ENCODE peak calls at places on chromosomes 3 and 15, in seven cellular contexts. J is neural progenitor cell, Z is PC-3, F is fibroblast of lung, V is mammary epithelial cell, K is DND-41, T is hepatocyte. G is an unnamed sample.

GRCh38 chr15:40333922-40334492 is 6.7 kb downstream of the CCDC9B start:
- DNase-seq in V (no peak), Z (no peak), K (peak), F (peak), T (peak), J (no peak), G (peak)

GRCh38 chr3:16516695-16517481 is 3.4 kb upstream of the RFTN1 start:
- DNase-seq in F (peak), J (peak), K (peak), T (peak), Z (peak), V (peak), G (peak)

GRCh38 chr15:38021259-38021658 is 86.8 kb downstream of the TMCO5A start:
- DNase-seq in K (no peak), V (no peak), J (no peak), F (no peak), T (no peak), Z (no peak), G (no peak)

GRCh38 chr3:98613616-98614015 is 20.2 kb upstream of the CPOX start:
- DNase-seq in J (no peak), T (no peak), V (no peak), F (no peak), Z (no peak), K (no peak), G (no peak)

GRCh38 chr3:12380408-12380795 is 91.5 kb downstream of the PPARG start:
- DNase-seq in F (no peak), K (no peak), T (no peak), J (no peak), Z (no peak), V (no peak), G (no peak)

GRCh38 chr15:23038741-23039150 is 623 bp downstream of the TUBGCP5 start:
- DNase-seq in K (no peak), T (peak), J (no peak), F (peak), V (peak), Z (peak), G (peak)

GRCh38 chr3:16937421-16937820 is 52.7 kb downstream of the PLCL2 start:
- DNase-seq in F (no peak), K (no peak), J (no peak), T (no peak), V (no peak), Z (no peak), G (no peak)

GRCh38 chr3:41961061-41961749 is 698 bp downstream of the ULK4 start:
- DNase-seq in Z (peak), T (peak), F (peak), V (peak), J (peak), K (peak), G (peak)

GRCh38 chr3:24818055-24818454 is 323.4 kb upstream of the THRB start:
- DNase-seq in F (no peak), K (no peak), J (no peak), Z (no peak), T (no peak), V (no peak), G (no peak)

GRCh38 chr3:52523386-52524257 is 10.0 kb downstream of the NT5DC2 start:
- DNase-seq in F (no peak), Z (no peak), T (no peak), J (no peak), V (no peak), K (no peak), G (no peak)

GRCh38 chr3:110413291-110413690 is 658.3 kb upstream of the NECTIN3 start:
- DNase-seq in F (no peak), K (no peak), J (no peak), V (no peak), Z (no peak), T (no peak), G (no peak)

GRCh38 chr3:111846717-111847116 is 12.3 kb upstream of the PHLDB2 start:
- DNase-seq in K (no peak), V (peak), F (peak), Z (peak), T (no peak), J (no peak), G (peak)

GRCh38 chr15:31098953-31099740 is 2.4 kb downstream of the TRPM1 start:
- DNase-seq in K (no peak), V (no peak), Z (peak), T (no peak), F (no peak), J (no peak), G (peak)

GRCh38 chr15:57156210-57156887 is 220.0 kb upstream of the CGNL1 start:
- DNase-seq in T (no peak), Z (no peak), K (no peak), V (no peak), F (no peak), J (no peak), G (no peak)

GRCh38 chr3:114409291-114409690 is 115.5 kb downstream of the TIGIT start:
- DNase-seq in T (no peak), Z (no peak), F (no peak), V (no peak), K (no peak), J (no peak), G (no peak)

GRCh38 chr3:39707314-39707909 is 102.0 kb upstream of the MYRIP start:
- DNase-seq in F (peak), J (peak), T (peak), V (no peak), K (no peak), Z (peak), G (peak)

GRCh38 chr3:16301490-16301889 is 36.5 kb downstream of the OXNAD1 start:
- DNase-seq in Z (no peak), J (peak), V (no peak), F (no peak), T (no peak), K (peak), G (no peak)

GRCh38 chr15:99016680-99017321 is 9.2 kb upstream of the PGPEP1L start:
- DNase-seq in V (peak), K (peak), T (no peak), F (peak), Z (peak), J (no peak), G (no peak)

GRCh38 chr3:116253511-116253910 is 191.8 kb downstream of the LSAMP start:
- DNase-seq in F (no peak), K (no peak), T (no peak), V (no peak), J (no peak), Z (peak), G (no peak)

GRCh38 chr3:129602730-129603560 is 3.5 kb downstream of the PLXND1 start:
- DNase-seq in F (peak), Z (peak), K (peak), T (peak), J (peak), V (no peak), G (peak)

GRCh38 chr3:61736506-61736905 is 175.1 kb downstream of the PTPRG start:
- DNase-seq in Z (no peak), V (peak), T (no peak), J (no peak), K (no peak), F (no peak), G (no peak)

GRCh38 chr3:169746924-169747323 is 17.9 kb downstream of the TERC start:
- DNase-seq in V (no peak), Z (no peak), F (no peak), K (no peak), T (no peak), J (no peak), G (no peak)

GRCh38 chr15:70337292-70338186 is 239.8 kb upstream of the TLE3 start:
- DNase-seq in K (no peak), F (peak), J (no peak), V (no peak), T (no peak), Z (no peak), G (no peak)

GRCh38 chr3:125002414-125002811 is 53.4 kb downstream of the HEG1 start:
- DNase-seq in Z (no peak), J (no peak), V (no peak), F (no peak), K (no peak), T (no peak), G (no peak)

GRCh38 chr15:69298697-69299441 is at the start of gene PAQR5:
- DNase-seq in J (peak), T (peak), F (no peak), V (no peak), Z (peak), K (no peak), G (no peak)

GRCh38 chr3:169337541-169337940 is 326.0 kb downstream of the MECOM start:
- DNase-seq in T (no peak), F (no peak), Z (peak), K (no peak), J (no peak), V (peak), G (peak)

GRCh38 chr15:41827290-41827879 is 507 bp upstream of the JMJD7 start:
- DNase-seq in F (no peak), J (peak), Z (no peak), T (peak), V (no peak), K (peak), G (peak)

GRCh38 chr15:32646304-32646703 is 4.8 kb downstream of the SCG5 start:
- DNase-seq in V (no peak), Z (no peak), T (no peak), K (no peak), F (no peak), J (no peak), G (no peak)

GRCh38 chr3:129979891-129980290 is 5.4 kb downstream of the TRH start:
- DNase-seq in K (no peak), T (no peak), F (no peak), V (no peak), Z (no peak), J (no peak), G (no peak)

GRCh38 chr3:66407281-66408218 is 93.3 kb downstream of the LRIG1 start:
- DNase-seq in T (peak), F (peak), K (peak), V (peak), Z (peak), J (peak), G (peak)

GRCh38 chr15:68994149-68994548 is 20.3 kb upstream of the NOX5 start:
- DNase-seq in V (peak), T (no peak), J (no peak), Z (peak), K (no peak), F (no peak), G (no peak)

GRCh38 chr3:163476179-163476578 is 1602.1 kb downstream of the SI start:
- DNase-seq in J (no peak), Z (peak), K (no peak), F (no peak), V (no peak), T (no peak), G (no peak)

GRCh38 chr3:53196575-53197407 is 35.8 kb downstream of the PRKCD start:
- DNase-seq in Z (peak), J (peak), T (peak), K (no peak), F (peak), V (no peak), G (peak)

GRCh38 chr3:126558336-126559071 is at the start of gene C3orf22:
- DNase-seq in K (peak), T (no peak), Z (no peak), J (no peak), V (no peak), F (no peak), G (no peak)

GRCh38 chr3:124034016-124034808 is 42.3 kb upstream of the ROPN1 start:
- DNase-seq in K (no peak), V (no peak), J (peak), F (no peak), T (peak), Z (peak), G (peak)

DNA sequence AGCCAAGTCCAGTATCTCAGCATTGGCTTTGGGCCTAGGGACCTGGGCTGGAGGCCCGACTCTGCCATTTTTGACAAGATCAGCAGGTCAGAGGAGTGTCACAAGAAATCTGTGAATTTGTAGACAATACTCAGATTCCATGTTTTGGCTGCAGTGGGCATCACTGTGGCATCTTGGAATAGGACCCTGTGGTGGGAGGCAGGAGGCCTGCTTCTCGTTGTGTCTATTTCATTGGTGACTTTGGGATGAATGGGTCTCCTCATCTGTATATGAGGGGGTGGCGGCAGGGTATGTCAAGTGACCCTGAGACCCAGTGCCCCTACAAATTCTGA is 3.3 kb downstream of the C15orf39 start:
- DNase-seq in V (no peak), F (no peak), J (no peak), T (no peak), K (no peak), Z (no peak), G (no peak)
- H3K4me3 ChIP-seq in V (no peak), F (no peak), J (no peak), T (no peak), K (no peak), Z (no peak), G (no peak)

DNA sequence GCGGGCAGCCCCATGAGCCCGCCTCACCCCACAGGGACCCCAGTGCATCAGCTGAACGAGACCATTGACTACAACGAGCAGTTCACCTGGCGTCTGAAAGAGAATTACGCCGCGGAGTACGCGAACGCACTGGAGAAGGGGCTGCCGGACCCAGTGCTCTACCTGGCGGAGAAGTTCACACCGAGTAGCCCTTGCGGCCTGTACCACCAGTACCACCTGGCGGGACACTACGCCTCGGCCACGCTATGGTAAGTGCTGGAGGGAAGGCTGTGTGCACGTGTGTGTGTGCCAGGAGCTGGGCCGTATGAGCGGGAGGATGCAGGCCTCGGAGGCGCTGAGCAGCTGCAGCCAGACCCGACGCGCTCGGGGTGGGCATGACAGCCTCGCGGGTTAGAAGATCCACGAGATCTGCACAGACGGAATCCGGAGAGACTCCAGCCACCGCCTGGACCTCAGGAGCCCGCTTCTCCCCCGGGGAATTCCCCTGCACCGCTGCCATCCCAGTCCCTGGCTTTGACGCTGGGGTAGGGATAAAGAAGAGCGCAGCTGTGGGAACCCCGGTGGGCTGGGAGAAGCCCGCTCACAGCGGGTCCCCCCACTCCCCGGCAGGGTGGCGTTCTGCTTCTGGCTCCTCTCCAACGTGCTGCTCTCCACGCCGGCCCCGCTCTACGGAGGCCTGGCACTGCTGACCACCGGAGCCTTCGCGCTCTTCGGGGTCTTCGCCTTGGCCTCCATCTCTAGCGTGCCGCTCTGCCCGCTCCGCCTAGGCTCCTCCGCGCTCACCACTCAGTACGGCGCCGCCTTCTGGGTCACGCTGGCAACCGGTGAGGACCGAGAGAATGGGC is 2.6 kb downstream of the DUOXA2 start:
- DNase-seq in F (no peak), T (no peak), Z (no peak), J (peak), V (no peak), K (no peak), G (no peak)
- TF ChIP-seq EZH2 in F (peak), T (peak), Z (no peak), J (peak), V (peak), K (no peak), G (peak)

GRCh38 chr3:119485563-119485962 is 12.8 kb upstream of the TIMMDC1 start:
- DNase-seq in J (no peak), Z (no peak), T (no peak), F (no peak), K (no peak), V (no peak), G (no peak)

DNA sequence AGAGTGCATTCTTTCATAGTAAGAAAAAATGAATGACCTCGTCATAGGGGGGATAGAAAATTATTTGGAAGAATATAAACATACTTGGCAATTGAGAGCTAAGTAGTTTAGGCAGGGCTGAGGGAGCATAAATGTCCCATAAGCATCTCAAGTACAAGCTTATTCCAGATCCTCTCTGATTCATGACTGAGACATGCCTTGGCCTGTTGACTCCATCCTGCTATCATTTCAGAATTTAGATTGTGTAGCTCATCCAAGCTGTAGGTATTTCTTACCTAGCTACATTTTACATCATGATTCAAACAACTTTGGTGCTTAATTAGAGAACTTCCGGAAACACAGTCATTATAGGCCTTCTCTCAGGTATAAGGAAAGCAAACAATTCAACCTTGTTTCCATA is 12.3 kb downstream of the POGLUT1 start:
- DNase-seq in Z (no peak), F (no peak), J (no peak), T (no peak), V (peak), K (no peak), G (no peak)
- H3K4me2 ChIP-seq in Z (no peak), F (no peak), J (no peak), T (no peak), V (peak), K (no peak), G (no peak)

GRCh38 chr3:184249412-184250166 is at the start of gene EEF1AKMT4:
- DNase-seq in T (peak), Z (peak), K (peak), V (peak), J (peak), F (peak), G (peak)

GRCh38 chr3:184248454-184249411 is at the start of gene ALG3:
- DNase-seq in V (peak), F (peak), T (peak), Z (peak), K (peak), J (peak), G (peak)

GRCh38 chr3:184255291-184256039 is 5.9 kb downstream of the CAMK2N2 start:
- DNase-seq in T (no peak), J (no peak), K (no peak), Z (peak), F (no peak), V (peak), G (no peak)

GRCh38 chr3:184250167-184250828 is 826 bp downstream of the EEF1AKMT4 start:
- DNase-seq in T (peak), J (peak), K (peak), Z (peak), F (peak), V (peak), G (peak)
- H3K4me3 ChIP-seq in T (peak), J (peak), K (peak), Z (peak), F (peak), V (peak), G (peak)

DNA sequence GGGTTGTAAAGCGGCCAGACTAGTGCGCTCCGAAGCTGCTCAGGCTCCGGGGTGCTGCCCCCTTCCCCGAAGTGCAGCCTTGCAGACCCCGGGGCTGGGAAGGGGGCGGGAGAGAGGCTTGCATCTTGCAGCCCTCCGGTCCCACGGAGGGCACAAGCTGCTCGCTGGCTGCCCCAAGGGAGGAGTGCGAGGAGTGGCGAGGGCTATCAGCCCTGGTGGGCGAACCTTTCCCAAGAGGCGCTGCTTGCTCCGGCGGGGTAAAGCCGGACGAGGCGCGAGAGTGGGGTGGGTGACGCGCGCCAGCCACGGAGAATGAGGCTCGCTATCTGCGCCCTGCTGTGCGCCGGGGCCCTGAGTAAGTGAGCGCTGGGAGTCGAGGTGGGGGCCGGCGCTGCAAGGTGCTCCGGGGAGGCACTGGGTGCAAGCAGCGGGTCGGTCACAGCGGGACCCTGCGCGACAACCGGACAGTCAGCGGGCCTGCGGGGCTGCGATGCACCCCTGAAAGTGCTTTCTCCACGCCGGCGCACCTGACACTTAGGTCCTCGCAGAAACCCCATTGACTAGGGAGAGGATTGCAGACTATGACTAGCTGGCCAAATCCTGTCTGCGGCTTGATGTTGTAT is 12.7 kb upstream of the TOPBP1 start:
- DNase-seq in Z (no peak), V (no peak), F (no peak), J (peak), T (no peak), K (no peak), G (no peak)
- TF ChIP-seq EZH2 in Z (no peak), V (no peak), F (peak), J (peak), T (peak), K (no peak), G (peak)

GRCh38 chr3:46901591-46902187 is 24.2 kb downstream of the PTH1R start:
- DNase-seq in T (no peak), F (no peak), J (no peak), V (no peak), Z (no peak), K (no peak), G (no peak)
- H3K4me2 ChIP-seq in T (no peak), F (no peak), J (no peak), V (no peak), Z (no peak), K (no peak), G (no peak)

DNA sequence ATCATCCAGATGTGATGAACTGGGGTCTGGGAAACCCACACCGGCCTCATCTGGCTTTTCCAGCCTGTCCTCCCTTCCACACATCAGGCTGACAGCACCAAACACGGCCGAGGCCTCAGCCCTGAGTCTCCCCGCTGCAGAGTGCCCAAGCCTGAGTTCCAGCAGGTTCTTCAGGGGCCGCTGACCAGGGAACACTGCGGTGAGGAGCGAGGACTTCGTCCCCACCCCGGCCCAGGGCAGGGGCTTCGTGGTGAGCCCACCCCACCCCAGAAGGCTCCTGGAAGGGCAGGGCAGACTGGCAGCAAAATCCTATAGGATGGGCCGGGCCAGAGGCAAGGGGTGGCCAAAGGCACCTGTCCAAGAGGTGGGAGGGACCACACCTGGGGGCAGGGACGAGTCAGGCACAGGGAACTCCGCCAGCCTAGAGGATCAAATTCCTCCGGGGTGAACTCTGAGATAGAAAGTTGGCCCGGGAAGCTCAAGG is at the start of gene SLC51A:
- DNase-seq in V (no peak), T (no peak), K (no peak), Z (peak), J (no peak), F (no peak), G (no peak)
- H3K4me3 ChIP-seq in V (no peak), T (no peak), K (no peak), Z (peak), J (no peak), F (no peak), G (no peak)

GRCh38 chr3:10334461-10334860 is 13.5 kb upstream of the SEC13 start:
- DNase-seq in J (peak), V (no peak), F (no peak), T (no peak), Z (peak), K (no peak), G (no peak)
- TF ChIP-seq EZH2 in J (no peak), V (no peak), F (no peak), T (no peak), Z (no peak), K (no peak), G (no peak)

GRCh38 chr15:96701876-96702275 is 371.4 kb downstream of the NR2F2 start:
- DNase-seq in V (no peak), T (no peak), Z (no peak), K (no peak), F (peak), J (no peak), G (no peak)
- H3K4me2 ChIP-seq in V (no peak), T (no peak), Z (no peak), K (no peak), F (no peak), J (peak), G (no peak)